ENCODE peak calls at places on chromosome X, in ten cellular contexts. A is AG04449; X is CD8-positive, alpha-beta memory T cell; S is gastrocnemius medialis; C is amygdala; M is substantia nigra; G is colonic mucosa; W is NCI-H460; D is NCI-H2029; N is fibroblast of mammary gland. V is an unnamed sample.

GRCh38 chrX:11124094-11124493 is 13.0 kb downstream of the HCCS start:
- DNase-seq in C (no peak), S (no peak), A (no peak), G (no peak), M (no peak), X (no peak), W (no peak), N (no peak), D (no peak), V (no peak)

GRCh38 chrX:110954428-110954827 is 141.6 kb upstream of the PAK3 start:
- DNase-seq in W (no peak), X (no peak), N (no peak), G (no peak), A (no peak), M (no peak), D (no peak), S (no peak), C (no peak), V (no peak)

GRCh38 chrX:136183917-136184316 is 36.6 kb downstream of the FHL1 start:
- DNase-seq in W (no peak), M (no peak), D (no peak), S (no peak), X (no peak), G (no peak), A (no peak), C (no peak), N (peak), V (no peak)

GRCh38 chrX:21947671-21948070 is 7.2 kb downstream of the SMS start:
- DNase-seq in S (no peak), W (no peak), M (no peak), C (no peak), A (no peak), N (no peak), D (no peak), X (no peak), G (no peak), V (no peak)

GRCh38 chrX:50447535-50447934 is 23.1 kb downstream of the DGKK start:
- DNase-seq in G (no peak), C (no peak), N (no peak), M (no peak), A (no peak), X (no peak), D (no peak), W (no peak), S (no peak), V (no peak)

GRCh38 chrX:119040432-119040831 is 32.4 kb upstream of the CT47C1 start:
- DNase-seq in W (no peak), N (peak), A (no peak), M (no peak), S (no peak), G (no peak), X (no peak), D (no peak), C (no peak), V (no peak)

GRCh38 chrX:134186362-134187121 is 50.4 kb upstream of the CCDC160 start:
- DNase-seq in M (no peak), A (no peak), G (no peak), X (no peak), S (no peak), C (no peak), N (no peak), D (no peak), W (no peak), V (peak)

GRCh38 chrX:80879143-80879542 is 69.5 kb upstream of the BRWD3 start:
- DNase-seq in N (no peak), G (no peak), D (peak), M (peak), C (no peak), A (no peak), W (no peak), S (no peak), X (no peak), V (no peak)

GRCh38 chrX:111360839-111361238 is 51.2 kb downstream of the DCX start:
- DNase-seq in S (no peak), N (no peak), D (no peak), W (no peak), M (no peak), X (no peak), A (no peak), G (no peak), C (no peak), V (no peak)

GRCh38 chrX:109629310-109629709 is 4.3 kb upstream of the KCNE5 start:
- DNase-seq in X (no peak), D (no peak), M (no peak), G (no peak), A (no peak), W (no peak), S (no peak), N (peak), C (no peak), V (no peak)

GRCh38 chrX:42754582-42754981 is 23.4 kb downstream of the PPP1R2C start:
- DNase-seq in C (no peak), N (no peak), M (no peak), W (no peak), X (no peak), S (no peak), A (no peak), D (no peak), G (no peak), V (no peak)

GRCh38 chrX:18252644-18253359 is 32.1 kb upstream of the BEND2 start:
- DNase-seq in G (no peak), X (no peak), N (peak), W (no peak), A (no peak), S (no peak), D (no peak), C (no peak), M (no peak), V (no peak)

GRCh38 chrX:31124536-31124935 is 52.7 kb upstream of the FTHL17 start:
- DNase-seq in D (no peak), G (no peak), X (no peak), S (no peak), A (no peak), C (no peak), N (no peak), W (no peak), M (no peak), V (no peak)

GRCh38 chrX:120755066-120755846 is 120.4 kb downstream of the CT47B1 start:
- DNase-seq in M (no peak), D (peak), A (no peak), S (no peak), X (no peak), N (no peak), G (peak), C (no peak), W (no peak), V (peak)

GRCh38 chrX:109855501-109855900 is 122.4 kb upstream of the ACSL4 start:
- DNase-seq in C (no peak), D (no peak), G (no peak), A (no peak), S (no peak), X (no peak), W (no peak), M (no peak), N (no peak), V (no peak)

V was measured in naive thymus-derived CD8-positive, alpha-beta T cell.